ENCODE peak calls at places on chromosomes 12 and 14, in nine cellular contexts. F is fibroblast of lung; R is aorta; J is T47D; L is activated CD4-positive, CD25-positive, alpha-beta regulatory T cell; M is T-helper 1 cell; U is stimulated activated CD8-positive, alpha-beta memory T cell treated with anti-CD3 and anti-CD28 coated beads, Interleukin-7, amount 100 ng/mL, for 4 hours; P is activated CD4-positive, alpha-beta T cell treated with anti-CD3 and anti-CD28 coated beads for 4 hours; Z is natural killer cell. I is an unnamed sample.

GRCh38 chr14:101962503-101962874 is 1.9 kb upstream of the DYNC1H1 start:
- DNase-seq in F (peak), R (no peak), J (no peak), L (no peak), M (no peak), U (no peak), P (no peak), Z (no peak), I (no peak)

GRCh38 chr14:64423987-64424386 is 35.8 kb downstream of the MTHFD1 start:
- DNase-seq in F (peak), R (no peak), J (no peak), L (no peak), M (no peak), U (no peak), P (no peak), Z (no peak), I (no peak)

GRCh38 chr12:120118710-120119097 is 2.2 kb upstream of the RAB35 start:
- DNase-seq in F (peak), R (no peak), J (no peak), L (no peak), M (no peak), U (no peak), P (no peak), Z (no peak), I (no peak)

GRCh38 chr12:119748512-119748911 is 80.6 kb downstream of the PRKAB1 start:
- DNase-seq in F (peak), R (no peak), J (no peak), L (no peak), M (no peak), U (no peak), P (no peak), Z (no peak), I (no peak)

GRCh38 chr12:55996715-55997534 is at the start of gene SUOX:
- DNase-seq in F (peak), R (peak), J (peak), L (no peak), M (no peak), U (no peak), P (no peak), Z (peak), I (peak)

GRCh38 chr12:55712700-55713415 is 3.0 kb upstream of the BLOC1S1 start:
- DNase-seq in F (no peak), R (peak), J (no peak), L (no peak), M (no peak), U (no peak), P (no peak), Z (no peak), I (no peak)

GRCh38 chr12:622420-622819 is 40.8 kb downstream of the NINJ2 start:
- DNase-seq in F (no peak), R (no peak), J (no peak), L (no peak), M (no peak), U (no peak), P (peak), Z (no peak), I (no peak)

GRCh38 chr12:12693111-12693671 is 2.8 kb downstream of the GPR19 start:
- DNase-seq in F (no peak), R (no peak), J (no peak), L (no peak), M (no peak), U (no peak), P (no peak), Z (no peak), I (no peak)